ENCODE peak calls at places on chromosome 18, in seven cellular contexts. H, K, F, S, A, V and C are unnamed samples.

GRCh38 chr18:8912348-8913057 is 190.0 kb upstream of the NDUFV2 start:
- DNase-seq in F (no peak), V (no peak), K (no peak), S (peak), H (no peak), A (no peak), C (no peak)

GRCh38 chr18:6948656-6949055 is 168.9 kb downstream of the LAMA1 start:
- DNase-seq in S (no peak), V (no peak), H (no peak), F (no peak), A (no peak), K (no peak), C (no peak)

GRCh38 chr18:79794851-79795250 is 2.9 kb upstream of the KCNG2 start:
- DNase-seq in F (no peak), V (no peak), H (no peak), A (no peak), S (no peak), K (no peak), C (no peak)

GRCh38 chr18:64330161-64330560 is 181.3 kb upstream of the LINC00305 start:
- DNase-seq in F (no peak), S (peak), K (no peak), A (no peak), V (no peak), H (no peak), C (no peak)

GRCh38 chr18:23301971-23302370 is 151.1 kb upstream of the RIOK3 start:
- DNase-seq in A (no peak), S (no peak), K (no peak), H (no peak), F (no peak), V (no peak), C (no peak)

GRCh38 chr18:48521723-48522122 is 17.1 kb upstream of the CTIF start:
- DNase-seq in V (no peak), K (no peak), A (no peak), F (no peak), H (no peak), S (no peak), C (no peak)

GRCh38 chr18:31506024-31506742 is 8.2 kb downstream of the DSG2 start:
- DNase-seq in S (peak), A (no peak), V (no peak), F (no peak), H (no peak), K (no peak), C (no peak)

GRCh38 chr18:49723648-49724180 is 89.6 kb downstream of the ACAA2 start:
- DNase-seq in H (no peak), S (peak), V (no peak), F (no peak), K (peak), A (no peak), C (no peak)

GRCh38 chr18:3554091-3554601 is 104.2 kb downstream of the TGIF1 start:
- DNase-seq in A (no peak), S (peak), K (no peak), F (no peak), V (no peak), H (no peak), C (no peak)

GRCh38 chr18:69948919-69949537 is 1.4 kb upstream of the CD226 start:
- DNase-seq in S (peak), A (peak), H (no peak), V (no peak), K (no peak), F (no peak), C (no peak)

GRCh38 chr18:3703732-3704176 is 253.8 kb downstream of the TGIF1 start:
- DNase-seq in K (peak), F (no peak), A (peak), S (peak), H (no peak), V (peak), C (peak)

GRCh38 chr18:79529991-79530390 is 134.3 kb downstream of the NFATC1 start:
- DNase-seq in K (no peak), F (no peak), A (no peak), V (no peak), H (no peak), S (no peak), C (no peak)

GRCh38 chr18:12858961-12859360 is 25.1 kb downstream of the PTPN2 start:
- DNase-seq in H (no peak), A (no peak), S (no peak), K (no peak), F (no peak), V (no peak), C (no peak)

GRCh38 chr18:10495936-10496335 is 29.9 kb upstream of the NAPG start:
- DNase-seq in A (no peak), V (no peak), K (no peak), F (no peak), H (no peak), S (no peak), C (no peak)

GRCh38 chr18:52716926-52717325 is 376.9 kb downstream of the DCC start:
- DNase-seq in F (no peak), V (no peak), S (peak), A (peak), K (peak), H (no peak), C (peak)

GRCh38 chr18:51514128-51514527 is 316.6 kb upstream of the MEX3C start:
- DNase-seq in K (no peak), V (no peak), F (no peak), H (no peak), S (no peak), A (no peak), C (peak)